ENCODE peak calls at places on chromosomes 1 and 21, in four cellular contexts. One of them, this sample, is unnamed.

GRCh38 chr21:18373631-18374030 is 30.0 kb downstream of the TMPRSS15 start:
- DNase-seq in epithelial cell of esophagus: no peak
- DNase-seq in CD8-positive, alpha-beta T cell: no peak
- DNase-seq in upper lobe of right lung: no peak
- DNase-seq in this sample: no peak

GRCh38 chr1:28815533-28815932 is 3.6 kb downstream of the OPRD1 start:
- DNase-seq in CD8-positive, alpha-beta T cell: no peak
- DNase-seq in upper lobe of right lung: no peak
- DNase-seq in epithelial cell of esophagus: peak
- DNase-seq in this sample: no peak

GRCh38 chr1:114468047-114468446 is 43.0 kb downstream of the TRIM33 start:
- DNase-seq in epithelial cell of esophagus: no peak
- DNase-seq in CD8-positive, alpha-beta T cell: no peak
- DNase-seq in upper lobe of right lung: no peak
- DNase-seq in this sample: no peak

GRCh38 chr1:219792337-219793021 is 135.9 kb downstream of the SLC30A10 start:
- DNase-seq in CD8-positive, alpha-beta T cell: no peak
- DNase-seq in epithelial cell of esophagus: peak
- DNase-seq in upper lobe of right lung: no peak
- DNase-seq in this sample: no peak

GRCh38 chr1:153534933-153535663 is 693 bp downstream of the S100A6 start:
- DNase-seq in CD8-positive, alpha-beta T cell: peak
- DNase-seq in epithelial cell of esophagus: peak
- DNase-seq in upper lobe of right lung: peak
- DNase-seq in this sample: no peak

GRCh38 chr1:9244501-9245229 is 10.1 kb downstream of the H6PD start:
- DNase-seq in upper lobe of right lung: peak
- DNase-seq in epithelial cell of esophagus: peak
- DNase-seq in CD8-positive, alpha-beta T cell: no peak
- DNase-seq in this sample: no peak

GRCh38 chr1:201984446-201984845 is 2.0 kb downstream of the RNPEP start:
- DNase-seq in upper lobe of right lung: peak
- DNase-seq in CD8-positive, alpha-beta T cell: no peak
- DNase-seq in epithelial cell of esophagus: no peak
- DNase-seq in this sample: no peak

GRCh38 chr1:38047603-38048146 is 1.1 kb upstream of the POU3F1 start:
- DNase-seq in epithelial cell of esophagus: peak
- DNase-seq in upper lobe of right lung: no peak
- DNase-seq in CD8-positive, alpha-beta T cell: no peak
- DNase-seq in this sample: no peak

GRCh38 chr1:177632923-177633322 is 336.9 kb downstream of the SEC16B start:
- DNase-seq in CD8-positive, alpha-beta T cell: no peak
- DNase-seq in epithelial cell of esophagus: no peak
- DNase-seq in upper lobe of right lung: no peak
- DNase-seq in this sample: no peak

GRCh38 chr1:181646723-181647122 is 163.4 kb downstream of the CACNA1E start:
- DNase-seq in CD8-positive, alpha-beta T cell: no peak
- DNase-seq in upper lobe of right lung: no peak
- DNase-seq in epithelial cell of esophagus: no peak
- DNase-seq in this sample: no peak

GRCh38 chr21:26385721-26386120 is 187.4 kb downstream of the CYYR1 start:
- DNase-seq in CD8-positive, alpha-beta T cell: no peak
- DNase-seq in upper lobe of right lung: no peak
- DNase-seq in epithelial cell of esophagus: peak
- DNase-seq in this sample: no peak

GRCh38 chr1:225335098-225335795 is 92.6 kb downstream of the LBR start:
- DNase-seq in upper lobe of right lung: no peak
- DNase-seq in epithelial cell of esophagus: no peak
- DNase-seq in CD8-positive, alpha-beta T cell: no peak
- DNase-seq in this sample: no peak

GRCh38 chr1:168553680-168554553 is 10.1 kb upstream of the XCL2 start:
- DNase-seq in CD8-positive, alpha-beta T cell: no peak
- DNase-seq in epithelial cell of esophagus: no peak
- DNase-seq in upper lobe of right lung: no peak
- DNase-seq in this sample: no peak

GRCh38 chr21:29423521-29423920 is 124.8 kb downstream of the BACH1 start:
- DNase-seq in upper lobe of right lung: no peak
- DNase-seq in CD8-positive, alpha-beta T cell: no peak
- DNase-seq in epithelial cell of esophagus: no peak
- DNase-seq in this sample: no peak

GRCh38 chr1:100353988-100354387 is 1.7 kb downstream of the CDC14A start:
- DNase-seq in CD8-positive, alpha-beta T cell: no peak
- DNase-seq in epithelial cell of esophagus: peak
- DNase-seq in upper lobe of right lung: no peak
- DNase-seq in this sample: no peak

GRCh38 chr1:18327650-18328049 is 153.1 kb upstream of the KLHDC7A start:
- DNase-seq in upper lobe of right lung: no peak
- DNase-seq in epithelial cell of esophagus: no peak
- DNase-seq in CD8-positive, alpha-beta T cell: no peak
- DNase-seq in this sample: no peak

GRCh38 chr1:18882511-18882910 is 19.8 kb downstream of the ALDH4A1 start:
- DNase-seq in epithelial cell of esophagus: no peak
- DNase-seq in CD8-positive, alpha-beta T cell: no peak
- DNase-seq in upper lobe of right lung: no peak
- DNase-seq in this sample: no peak

GRCh38 chr1:226987623-226988336 is 47.7 kb downstream of the COQ8A start:
- DNase-seq in epithelial cell of esophagus: no peak
- DNase-seq in CD8-positive, alpha-beta T cell: no peak
- DNase-seq in upper lobe of right lung: no peak
- DNase-seq in this sample: no peak

GRCh38 chr1:80053613-80054012 is 1047.1 kb upstream of the ADGRL4 start:
- DNase-seq in upper lobe of right lung: no peak
- DNase-seq in CD8-positive, alpha-beta T cell: no peak
- DNase-seq in epithelial cell of esophagus: no peak
- DNase-seq in this sample: no peak

GRCh38 chr1:150567717-150568561 is 11.5 kb downstream of the MCL1 start:
- DNase-seq in CD8-positive, alpha-beta T cell: peak
- DNase-seq in upper lobe of right lung: peak
- DNase-seq in epithelial cell of esophagus: peak
- DNase-seq in this sample: peak

GRCh38 chr1:160061376-160062100 is 8.4 kb downstream of the KCNJ10 start:
- DNase-seq in upper lobe of right lung: peak
- DNase-seq in CD8-positive, alpha-beta T cell: no peak
- DNase-seq in epithelial cell of esophagus: peak
- DNase-seq in this sample: no peak

GRCh38 chr1:14010431-14010830 is 310.4 kb downstream of the PRDM2 start:
- DNase-seq in CD8-positive, alpha-beta T cell: no peak
- DNase-seq in epithelial cell of esophagus: no peak
- DNase-seq in upper lobe of right lung: no peak
- DNase-seq in this sample: no peak

GRCh38 chr1:31122779-31123178 is 57.3 kb upstream of the PUM1 start:
- DNase-seq in upper lobe of right lung: no peak
- DNase-seq in CD8-positive, alpha-beta T cell: no peak
- DNase-seq in epithelial cell of esophagus: no peak
- DNase-seq in this sample: no peak

GRCh38 chr1:151273924-151274466 is 8.1 kb upstream of the ZNF687 start:
- DNase-seq in epithelial cell of esophagus: no peak
- DNase-seq in CD8-positive, alpha-beta T cell: no peak
- DNase-seq in upper lobe of right lung: no peak
- DNase-seq in this sample: no peak

GRCh38 chr1:174740248-174740990 is 259.3 kb upstream of the CACYBP start:
- DNase-seq in upper lobe of right lung: no peak
- DNase-seq in epithelial cell of esophagus: peak
- DNase-seq in CD8-positive, alpha-beta T cell: no peak
- DNase-seq in this sample: no peak

GRCh38 chr1:210654176-210654786 is 325.6 kb downstream of the HHAT start:
- DNase-seq in CD8-positive, alpha-beta T cell: no peak
- DNase-seq in epithelial cell of esophagus: peak
- DNase-seq in upper lobe of right lung: no peak
- DNase-seq in this sample: no peak

GRCh38 chr1:163346326-163346870 is 24.6 kb downstream of the NUF2 start:
- DNase-seq in upper lobe of right lung: no peak
- DNase-seq in epithelial cell of esophagus: peak
- DNase-seq in CD8-positive, alpha-beta T cell: no peak
- DNase-seq in this sample: no peak

GRCh38 chr1:162233066-162233465 is 143.6 kb downstream of the SPATA46 start:
- DNase-seq in epithelial cell of esophagus: no peak
- DNase-seq in CD8-positive, alpha-beta T cell: no peak
- DNase-seq in upper lobe of right lung: no peak
- DNase-seq in this sample: no peak

GRCh38 chr21:33932731-33933130 is 17.1 kb upstream of the ATP5PO start:
- DNase-seq in upper lobe of right lung: no peak
- DNase-seq in CD8-positive, alpha-beta T cell: no peak
- DNase-seq in epithelial cell of esophagus: no peak
- DNase-seq in this sample: no peak

GRCh38 chr1:93448983-93449805 is 1.3 kb downstream of the FNBP1L start:
- DNase-seq in epithelial cell of esophagus: peak
- DNase-seq in upper lobe of right lung: peak
- DNase-seq in CD8-positive, alpha-beta T cell: no peak
- DNase-seq in this sample: no peak

GRCh38 chr1:29939086-29939485 is 702.8 kb downstream of the PTPRU start:
- DNase-seq in upper lobe of right lung: no peak
- DNase-seq in epithelial cell of esophagus: peak
- DNase-seq in CD8-positive, alpha-beta T cell: no peak
- DNase-seq in this sample: no peak

GRCh38 chr1:117534995-117535467 is 70.8 kb upstream of the TENT5C start:
- DNase-seq in upper lobe of right lung: no peak
- DNase-seq in CD8-positive, alpha-beta T cell: peak
- DNase-seq in epithelial cell of esophagus: peak
- DNase-seq in this sample: peak

GRCh38 chr21:44875341-44875740 is 1.9 kb upstream of the PTTG1IP start:
- DNase-seq in CD8-positive, alpha-beta T cell: no peak
- DNase-seq in upper lobe of right lung: no peak
- DNase-seq in epithelial cell of esophagus: peak
- DNase-seq in this sample: no peak
- H3K4me3 ChIP-seq in CD8-positive, alpha-beta T cell: peak
- H3K4me3 ChIP-seq in upper lobe of right lung: peak
- H3K4me3 ChIP-seq in epithelial cell of esophagus: peak
- H3K4me3 ChIP-seq in this sample: no peak

GRCh38 chr1:179016694-179017382 is 8.9 kb upstream of the FAM20B start:
- DNase-seq in epithelial cell of esophagus: peak
- DNase-seq in CD8-positive, alpha-beta T cell: no peak
- DNase-seq in upper lobe of right lung: peak
- DNase-seq in this sample: no peak
- H3K4me3 ChIP-seq in epithelial cell of esophagus: no peak
- H3K4me3 ChIP-seq in CD8-positive, alpha-beta T cell: no peak
- H3K4me3 ChIP-seq in upper lobe of right lung: no peak
- H3K4me3 ChIP-seq in this sample: no peak

GRCh38 chr21:15061284-15061683 is 3.5 kb downstream of the NRIP1 start:
- DNase-seq in upper lobe of right lung: no peak
- DNase-seq in CD8-positive, alpha-beta T cell: no peak
- DNase-seq in epithelial cell of esophagus: no peak
- DNase-seq in this sample: no peak
- H3K4me3 ChIP-seq in upper lobe of right lung: no peak
- H3K4me3 ChIP-seq in CD8-positive, alpha-beta T cell: no peak
- H3K4me3 ChIP-seq in epithelial cell of esophagus: no peak
- H3K4me3 ChIP-seq in this sample: no peak

DNA sequence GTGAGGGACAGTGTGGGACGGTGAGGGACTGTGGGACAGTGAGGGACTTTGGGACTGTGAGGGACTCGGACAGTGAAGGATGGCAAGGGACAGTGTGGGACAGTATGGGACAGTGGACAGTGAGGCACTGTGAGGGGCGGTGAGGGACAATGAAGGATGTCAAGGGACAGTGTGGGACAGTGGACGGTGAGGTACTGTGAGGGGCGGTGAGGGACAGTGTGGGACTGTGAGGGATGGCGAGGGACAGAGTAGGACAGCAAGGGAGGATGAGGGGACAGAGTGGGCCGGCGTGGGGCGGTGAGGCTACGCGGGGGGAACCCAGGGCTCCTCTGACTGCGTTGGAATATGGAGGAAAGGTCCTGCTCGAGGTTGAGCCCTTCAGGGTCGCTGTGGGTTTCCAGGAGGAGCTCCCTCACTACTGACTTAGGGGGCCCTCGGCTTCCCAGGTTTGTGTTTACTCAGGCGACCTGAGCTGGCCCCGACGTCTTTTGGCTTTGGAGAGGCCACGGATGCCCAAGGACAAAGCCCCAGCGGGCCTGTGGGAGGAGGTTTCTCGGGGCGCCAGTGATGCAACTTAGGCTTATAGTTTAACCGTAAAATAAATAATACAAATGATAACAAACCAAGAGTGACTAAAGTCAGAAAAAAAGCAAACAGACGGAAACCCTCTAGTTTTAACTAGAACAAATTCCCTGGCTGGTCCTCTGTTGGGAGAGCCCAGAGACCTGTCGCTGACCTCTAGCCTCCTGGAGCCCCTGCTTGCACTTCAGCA is 1.1 kb upstream of the ERRFI1 start:
- DNase-seq in epithelial cell of esophagus: no peak
- DNase-seq in upper lobe of right lung: peak
- DNase-seq in CD8-positive, alpha-beta T cell: no peak
- DNase-seq in this sample: no peak
- H3K4me3 ChIP-seq in epithelial cell of esophagus: peak
- H3K4me3 ChIP-seq in upper lobe of right lung: peak
- H3K4me3 ChIP-seq in CD8-positive, alpha-beta T cell: no peak
- H3K4me3 ChIP-seq in this sample: peak

GRCh38 chr1:183431840-183432547 is 13.8 kb upstream of the NMNAT2 start:
- DNase-seq in upper lobe of right lung: no peak
- DNase-seq in CD8-positive, alpha-beta T cell: no peak
- DNase-seq in epithelial cell of esophagus: peak
- DNase-seq in this sample: no peak
- H3K4me3 ChIP-seq in upper lobe of right lung: no peak
- H3K4me3 ChIP-seq in CD8-positive, alpha-beta T cell: no peak
- H3K4me3 ChIP-seq in epithelial cell of esophagus: no peak
- H3K4me3 ChIP-seq in this sample: no peak

DNA sequence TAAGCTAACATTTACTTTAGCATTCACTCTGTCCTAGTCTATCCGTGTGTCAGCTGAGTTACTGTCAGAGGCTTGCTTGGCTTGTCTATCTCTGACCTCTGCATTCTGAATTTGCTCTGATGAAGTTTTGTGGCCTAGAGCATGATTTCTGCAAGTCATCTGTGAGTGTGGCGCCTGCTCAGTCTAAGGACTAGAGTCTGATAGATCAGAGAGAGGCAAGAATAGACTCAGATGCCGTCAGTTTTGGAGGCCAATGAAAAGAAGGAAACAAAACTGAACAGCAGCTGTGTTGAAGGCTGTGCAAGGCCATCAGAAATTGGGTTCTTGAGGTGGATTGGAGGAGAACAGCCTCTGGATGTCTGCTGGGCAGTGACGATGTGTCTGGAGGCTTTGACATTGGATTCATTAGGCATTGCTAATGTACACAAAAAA is 573.1 kb downstream of the USP25 start:
- DNase-seq in CD8-positive, alpha-beta T cell: no peak
- DNase-seq in epithelial cell of esophagus: no peak
- DNase-seq in upper lobe of right lung: no peak
- DNase-seq in this sample: no peak
- H3K4me3 ChIP-seq in CD8-positive, alpha-beta T cell: no peak
- H3K4me3 ChIP-seq in epithelial cell of esophagus: no peak
- H3K4me3 ChIP-seq in upper lobe of right lung: no peak
- H3K4me3 ChIP-seq in this sample: no peak

GRCh38 chr1:203519896-203520295 is 25.9 kb downstream of the OPTC start:
- DNase-seq in epithelial cell of esophagus: no peak
- DNase-seq in CD8-positive, alpha-beta T cell: no peak
- DNase-seq in upper lobe of right lung: no peak
- DNase-seq in this sample: no peak
- H3K4me3 ChIP-seq in epithelial cell of esophagus: no peak
- H3K4me3 ChIP-seq in CD8-positive, alpha-beta T cell: no peak
- H3K4me3 ChIP-seq in upper lobe of right lung: no peak
- H3K4me3 ChIP-seq in this sample: no peak

This sample was measured in iPS DF 6.9.